ENCODE peak calls at places on chromosomes 5 and 9, in seven cellular contexts. J is suprapubic skin, K is NB4, X is mucosa of descending colon, G is GM10248, O is hepatocyte, M is MCF 10A. W is an unnamed sample.

GRCh38 chr5:107248065-107248695 is 422.6 kb downstream of the EFNA5 start:
- DNase-seq in J (no peak), K (peak), X (peak), G (peak), O (peak), M (peak), W (no peak)

GRCh38 chr5:134509308-134510040 is 16.0 kb upstream of the JADE2 start:
- DNase-seq in J (no peak), K (peak), X (no peak), G (no peak), O (peak), M (peak), W (peak)

GRCh38 chr5:159412284-159413046 is 82.2 kb upstream of the IL12B start:
- DNase-seq in J (no peak), K (peak), X (peak), G (peak), O (no peak), M (peak), W (no peak)

GRCh38 chr9:134594376-134594941 is 47.1 kb upstream of the COL5A1 start:
- DNase-seq in J (peak), K (no peak), X (no peak), G (no peak), O (no peak), M (no peak), W (no peak)

GRCh38 chr9:124444166-124444565 is 6.1 kb upstream of the ADGRD2 start:
- DNase-seq in J (no peak), K (no peak), X (no peak), G (no peak), O (no peak), M (peak), W (no peak)

GRCh38 chr5:122312670-122312988 is 592 bp downstream of the SNCAIP start:
- DNase-seq in J (peak), K (no peak), X (peak), G (no peak), O (peak), M (peak), W (no peak)

GRCh38 chr9:122338989-122339388 is 31.8 kb upstream of the PTGS1 start:
- DNase-seq in J (no peak), K (no peak), X (no peak), G (no peak), O (no peak), M (no peak), W (no peak)

GRCh38 chr9:133477992-133478850 is 678 bp downstream of the SLC2A6 start:
- DNase-seq in J (no peak), K (peak), X (peak), G (peak), O (peak), M (no peak), W (peak)

GRCh38 chr5:172850454-172850797 is 16.4 kb downstream of the ERGIC1 start:
- DNase-seq in J (no peak), K (no peak), X (no peak), G (no peak), O (no peak), M (no peak), W (no peak)

GRCh38 chr5:153489611-153490010 is 859 bp upstream of the GRIA1 start:
- DNase-seq in J (no peak), K (no peak), X (no peak), G (no peak), O (no peak), M (no peak), W (no peak)

GRCh38 chr9:134174073-134174449 is 9.7 kb upstream of the RNU6ATAC start:
- DNase-seq in J (no peak), K (peak), X (no peak), G (no peak), O (no peak), M (no peak), W (no peak)

GRCh38 chr5:120375248-120375647 is 88.9 kb upstream of the PRR16 start:
- DNase-seq in J (no peak), K (no peak), X (no peak), G (no peak), O (no peak), M (no peak), W (no peak)

GRCh38 chr5:179834120-179834519 is 13.4 kb downstream of the SQSTM1 start:
- DNase-seq in J (no peak), K (no peak), X (no peak), G (no peak), O (no peak), M (no peak), W (peak)

GRCh38 chr9:114075602-114076001 is 2.5 kb downstream of the AMBP start:
- DNase-seq in J (no peak), K (no peak), X (no peak), G (no peak), O (no peak), M (no peak), W (peak)

GRCh38 chr5:9782806-9783560 is 152.8 kb upstream of the TAS2R1 start:
- DNase-seq in J (no peak), K (no peak), X (peak), G (no peak), O (peak), M (no peak), W (no peak)

GRCh38 chr9:69740872-69741505 is 18.8 kb downstream of the PTAR1 start:
- DNase-seq in J (no peak), K (no peak), X (no peak), G (no peak), O (no peak), M (no peak), W (no peak)

GRCh38 chr5:151123897-151124751 is 33.5 kb downstream of the ANXA6 start:
- DNase-seq in J (no peak), K (no peak), X (no peak), G (peak), O (no peak), M (peak), W (no peak)

GRCh38 chr9:128635266-128636023 is 21.2 kb downstream of the DYNC2I2 start:
- DNase-seq in J (peak), K (no peak), X (peak), G (no peak), O (peak), M (peak), W (peak)

GRCh38 chr9:105114956-105115728 is 129.3 kb upstream of the SLC44A1 start:
- DNase-seq in J (peak), K (peak), X (peak), G (no peak), O (no peak), M (no peak), W (no peak)

GRCh38 chr5:92353107-92354030 is 970.3 kb upstream of the ARRDC3 start:
- DNase-seq in J (no peak), K (no peak), X (no peak), G (no peak), O (peak), M (peak), W (no peak)

GRCh38 chr9:113056191-113057106 is at the start of gene ZFP37:
- DNase-seq in J (peak), K (no peak), X (peak), G (peak), O (peak), M (peak), W (peak)
- TF ChIP-seq CTCF in J (no peak), K (no peak), X (no peak), G (no peak), O (no peak), M (no peak), W (no peak)

GRCh38 chr5:75414241-75414640 is 77.2 kb downstream of the HMGCR start:
- DNase-seq in J (no peak), K (no peak), X (no peak), G (no peak), O (no peak), M (no peak), W (no peak)

DNA sequence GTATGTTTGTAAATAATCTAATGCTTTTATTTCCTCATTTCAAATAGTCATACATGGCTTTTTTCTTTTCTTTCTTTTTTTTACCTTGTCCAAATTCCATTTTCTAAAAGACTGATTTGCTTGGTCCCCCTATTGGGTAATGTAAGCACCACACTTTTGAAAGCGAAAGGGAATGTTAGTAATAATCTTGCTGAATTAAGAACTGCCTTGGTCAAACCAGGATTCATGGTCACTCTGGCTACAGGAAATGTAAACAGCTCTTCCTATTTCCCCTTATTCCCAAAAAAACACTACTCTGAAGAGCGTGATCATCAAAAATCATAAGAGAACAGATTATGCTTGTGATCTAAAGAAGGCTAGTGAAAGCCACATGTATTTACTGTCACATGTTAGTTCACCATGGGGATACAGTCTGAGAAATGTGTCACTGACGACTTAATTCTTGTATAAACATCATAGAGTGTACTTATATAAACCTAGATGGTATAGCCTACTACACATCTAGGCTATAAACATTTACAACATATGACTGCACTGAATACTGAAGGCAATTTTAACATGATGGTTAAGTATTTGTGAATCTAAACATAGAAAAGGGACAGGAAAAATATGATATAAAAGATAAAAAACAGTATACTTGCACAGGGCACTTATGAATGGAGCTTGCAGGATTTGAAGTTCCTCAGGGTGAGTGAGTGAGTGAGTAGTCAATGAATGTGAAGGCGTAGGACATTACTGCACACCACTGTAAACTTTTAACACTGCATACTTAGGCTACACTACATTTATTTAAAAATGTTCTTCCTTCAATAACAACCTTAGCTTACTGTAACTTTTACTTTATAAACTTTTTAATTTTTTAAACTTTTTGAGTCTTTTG is 75.3 kb downstream of the HMGCR start:
- DNase-seq in J (no peak), K (no peak), X (no peak), G (no peak), O (peak), M (no peak), W (no peak)
- TF ChIP-seq CTCF in J (no peak), K (no peak), X (no peak), G (no peak), O (no peak), M (no peak), W (peak)

GRCh38 chr9:96176901-96177718 is 124.9 kb downstream of the HSD17B3 start:
- DNase-seq in J (no peak), K (no peak), X (peak), G (no peak), O (peak), M (no peak), W (no peak)
- TF ChIP-seq CTCF in J (no peak), K (no peak), X (no peak), G (no peak), O (peak), M (no peak), W (peak)

DNA sequence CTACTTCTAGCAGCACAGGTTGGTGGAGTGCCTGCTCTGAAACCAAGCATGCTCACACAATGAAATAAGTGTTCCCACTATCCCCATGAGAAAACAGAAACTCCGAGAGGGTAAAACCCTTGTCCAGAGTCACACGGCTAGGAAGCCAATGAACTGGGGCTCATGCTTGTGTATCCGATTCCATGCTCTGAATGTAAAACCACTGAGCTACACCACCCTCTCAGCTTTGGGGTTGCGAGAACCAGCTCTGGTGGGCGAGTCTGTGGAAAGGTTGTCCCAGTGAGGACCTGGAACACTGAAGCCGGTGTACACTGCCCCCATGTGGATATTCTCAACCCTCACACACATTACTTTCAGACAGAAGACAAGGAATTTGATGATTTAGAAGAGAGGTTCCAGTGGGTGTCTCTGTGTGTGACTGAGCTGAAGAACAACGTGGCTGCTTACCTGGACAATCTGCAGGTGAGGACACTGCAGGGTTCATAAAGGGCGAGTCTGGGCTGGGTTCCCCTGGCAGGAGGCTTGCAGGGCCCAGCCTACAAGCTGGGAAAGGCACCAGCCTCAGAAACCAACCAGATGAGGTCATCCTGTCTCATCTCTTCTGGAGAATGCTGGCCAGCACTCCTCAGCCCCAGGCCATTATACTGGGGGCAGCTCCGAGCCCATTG is 37.4 kb downstream of the ARHGEF37 start:
- DNase-seq in J (no peak), K (peak), X (no peak), G (peak), O (peak), M (peak), W (no peak)
- TF ChIP-seq CTCF in J (peak), K (peak), X (peak), G (peak), O (peak), M (peak), W (peak)

GRCh38 chr5:83608122-83608521 is 112.5 kb downstream of the HAPLN1 start:
- DNase-seq in J (no peak), K (peak), X (no peak), G (peak), O (peak), M (peak), W (no peak)
- TF ChIP-seq CTCF in J (peak), K (peak), X (peak), G (peak), O (peak), M (peak), W (peak)